ENCODE peak calls at places on chromosomes 5 and 9, in ten cellular contexts. S is GM23338, N is Panc1, U is left lung, R is GM12878, G is pancreas, L is heart left ventricle, J is HCT116, Z is aorta, W is RWPE2. M is an unnamed sample.

GRCh38 chr9:128092199-128092977 is 24.4 kb downstream of the SLC25A25 start:
- ATAC-seq in S (no peak), N (no peak), U (no peak), R (no peak), G (no peak), L (no peak), J (no peak), Z (no peak), W (no peak), M (no peak)

GRCh38 chr9:137534256-137535119 is 15.7 kb downstream of the PNPLA7 start:
- ATAC-seq in S (peak), N (peak), U (peak), R (peak), G (peak), L (peak), J (peak), Z (peak), W (peak), M (peak)

GRCh38 chr5:84688566-84688965 is 303.9 kb upstream of the EDIL3 start:
- ATAC-seq in S (no peak), N (no peak), U (no peak), R (peak), G (no peak), L (no peak), J (no peak), Z (no peak), W (peak), M (no peak)

GRCh38 chr5:83927140-83927733 is 206.6 kb upstream of the HAPLN1 start:
- ATAC-seq in S (peak), N (no peak), U (peak), R (peak), G (peak), L (no peak), J (peak), Z (no peak), W (peak), M (no peak)

GRCh38 chr5:80941496-80941895 is 18.7 kb upstream of the RASGRF2 start:
- ATAC-seq in S (no peak), N (no peak), U (no peak), R (no peak), G (no peak), L (no peak), J (no peak), Z (no peak), W (peak), M (no peak)

GRCh38 chr5:43008369-43009158 is 31.6 kb downstream of the ANXA2R start:
- ATAC-seq in S (peak), N (peak), U (peak), R (peak), G (peak), L (peak), J (peak), Z (peak), W (peak), M (peak)

GRCh38 chr5:66515209-66515608 is 81.0 kb upstream of the MAST4 start:
- ATAC-seq in S (no peak), N (no peak), U (peak), R (no peak), G (no peak), L (no peak), J (no peak), Z (no peak), W (no peak), M (no peak)

GRCh38 chr9:109101202-109101595 is 18.5 kb downstream of the TMEM245 start:
- ATAC-seq in S (no peak), N (no peak), U (no peak), R (peak), G (peak), L (no peak), J (no peak), Z (no peak), W (no peak), M (no peak)

GRCh38 chr9:128555180-128555721 is 2.9 kb downstream of the SPTAN1 start:
- ATAC-seq in S (peak), N (no peak), U (no peak), R (no peak), G (no peak), L (no peak), J (no peak), Z (no peak), W (peak), M (no peak)

GRCh38 chr9:1978941-1979340 is 36.2 kb upstream of the SMARCA2 start:
- ATAC-seq in S (no peak), N (no peak), U (peak), R (no peak), G (peak), L (peak), J (no peak), Z (no peak), W (peak), M (no peak)

GRCh38 chr5:136186786-136187185 is 6.2 kb downstream of the SMIM32 start:
- ATAC-seq in S (no peak), N (no peak), U (no peak), R (no peak), G (peak), L (no peak), J (no peak), Z (no peak), W (no peak), M (no peak)

GRCh38 chr5:35230043-35230611 is at the start of gene PRLR:
- ATAC-seq in S (peak), N (peak), U (peak), R (peak), G (peak), L (peak), J (no peak), Z (peak), W (peak), M (peak)

GRCh38 chr9:36158917-36159316 is 10.3 kb upstream of the CCIN start:
- ATAC-seq in S (no peak), N (no peak), U (no peak), R (no peak), G (no peak), L (peak), J (no peak), Z (peak), W (no peak), M (peak)

GRCh38 chr9:77598961-77599360 is 49.2 kb downstream of the GNA14 start:
- ATAC-seq in S (no peak), N (no peak), U (no peak), R (no peak), G (peak), L (no peak), J (no peak), Z (no peak), W (no peak), M (peak)

GRCh38 chr5:151624486-151624885 is 33.4 kb upstream of the FAT2 start:
- ATAC-seq in S (no peak), N (no peak), U (no peak), R (no peak), G (no peak), L (peak), J (no peak), Z (no peak), W (no peak), M (no peak)

DNA sequence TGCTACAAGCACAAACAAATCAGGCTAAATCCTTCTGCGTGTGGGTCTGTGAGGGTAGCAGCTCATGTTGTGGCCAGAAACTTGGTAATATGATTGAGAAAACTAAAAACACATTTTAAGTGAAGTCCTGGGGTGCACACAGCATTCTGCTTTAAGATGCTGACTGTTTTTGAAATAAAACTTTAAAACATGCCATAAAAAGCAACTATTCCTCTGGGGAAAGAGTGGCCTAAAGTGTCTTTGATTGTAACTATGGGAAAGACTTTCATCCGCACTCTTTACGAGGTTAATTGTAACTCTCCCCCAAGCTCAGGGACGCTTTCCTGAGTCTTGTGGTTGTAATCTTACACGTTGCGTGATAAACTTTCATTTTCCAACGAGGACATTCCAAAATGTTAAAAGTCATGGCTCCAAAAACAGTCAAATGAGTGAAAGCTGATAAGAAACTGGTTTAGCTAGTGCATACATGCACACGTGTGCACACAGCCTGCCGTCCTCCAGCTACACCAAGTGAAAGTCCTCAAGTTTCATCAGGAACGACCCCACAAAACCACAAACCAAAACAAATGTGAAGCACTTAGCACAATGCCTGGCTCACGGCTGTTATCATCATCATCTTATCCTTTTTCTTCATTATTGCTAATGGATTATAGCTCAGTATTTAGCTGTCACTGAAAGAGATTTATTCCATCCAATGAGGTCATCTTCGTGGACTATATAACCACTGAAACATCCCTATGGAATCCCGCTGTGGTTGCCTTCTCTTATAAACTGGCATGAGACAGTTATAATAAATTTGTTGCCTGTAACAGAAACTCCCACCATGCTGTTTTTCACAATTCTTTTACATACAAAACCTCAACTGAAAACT is 56.4 kb downstream of the SAXO1 start:
- ATAC-seq in S (no peak), N (no peak), U (peak), R (no peak), G (peak), L (no peak), J (no peak), Z (peak), W (peak), M (no peak)
- H3K4me3 ChIP-seq in S (no peak), N (no peak), U (no peak), R (no peak), G (no peak), L (no peak), J (no peak), Z (peak), W (no peak), M (no peak)

GRCh38 chr9:3455088-3455487 is 70.7 kb downstream of the RFX3 start:
- ATAC-seq in S (peak), N (no peak), U (no peak), R (no peak), G (no peak), L (no peak), J (no peak), Z (no peak), W (no peak), M (no peak)

GRCh38 chr9:3459076-3459475 is 66.7 kb downstream of the RFX3 start:
- ATAC-seq in S (no peak), N (no peak), U (no peak), R (no peak), G (no peak), L (no peak), J (no peak), Z (no peak), W (no peak), M (no peak)

GRCh38 chr9:3455712-3456111 is 70.1 kb downstream of the RFX3 start:
- ATAC-seq in S (no peak), N (no peak), U (peak), R (no peak), G (no peak), L (no peak), J (no peak), Z (no peak), W (no peak), M (no peak)

GRCh38 chr9:3451956-3452355 is 73.8 kb downstream of the RFX3 start:
- ATAC-seq in S (no peak), N (no peak), U (no peak), R (no peak), G (no peak), L (no peak), J (no peak), Z (no peak), W (no peak), M (no peak)

DNA sequence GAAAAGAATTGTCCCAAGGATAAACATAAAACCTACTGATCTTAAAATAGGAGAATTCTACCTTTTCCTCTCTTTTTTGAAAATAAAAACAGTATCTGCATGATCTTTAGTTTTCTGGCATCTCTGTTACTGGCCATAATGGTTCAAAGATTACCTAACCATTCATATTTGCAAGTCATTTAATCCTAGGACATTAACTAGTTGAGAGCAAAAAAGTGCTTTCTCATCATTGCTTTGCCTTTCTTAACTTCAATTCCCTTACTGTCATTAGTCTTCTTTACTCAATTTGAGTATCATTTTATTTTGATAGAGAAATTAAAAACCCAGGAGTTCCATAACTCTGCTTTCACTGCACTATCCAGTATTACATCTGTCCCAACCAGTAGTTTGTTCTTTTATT is 68.6 kb downstream of the RFX3 start:
- ATAC-seq in S (no peak), N (no peak), U (no peak), R (no peak), G (no peak), L (no peak), J (no peak), Z (no peak), W (no peak), M (no peak)
- H3K27ac ChIP-seq in S (no peak), N (no peak), U (no peak), R (no peak), G (no peak), L (no peak), J (no peak), Z (no peak), W (no peak), M (no peak)

DNA sequence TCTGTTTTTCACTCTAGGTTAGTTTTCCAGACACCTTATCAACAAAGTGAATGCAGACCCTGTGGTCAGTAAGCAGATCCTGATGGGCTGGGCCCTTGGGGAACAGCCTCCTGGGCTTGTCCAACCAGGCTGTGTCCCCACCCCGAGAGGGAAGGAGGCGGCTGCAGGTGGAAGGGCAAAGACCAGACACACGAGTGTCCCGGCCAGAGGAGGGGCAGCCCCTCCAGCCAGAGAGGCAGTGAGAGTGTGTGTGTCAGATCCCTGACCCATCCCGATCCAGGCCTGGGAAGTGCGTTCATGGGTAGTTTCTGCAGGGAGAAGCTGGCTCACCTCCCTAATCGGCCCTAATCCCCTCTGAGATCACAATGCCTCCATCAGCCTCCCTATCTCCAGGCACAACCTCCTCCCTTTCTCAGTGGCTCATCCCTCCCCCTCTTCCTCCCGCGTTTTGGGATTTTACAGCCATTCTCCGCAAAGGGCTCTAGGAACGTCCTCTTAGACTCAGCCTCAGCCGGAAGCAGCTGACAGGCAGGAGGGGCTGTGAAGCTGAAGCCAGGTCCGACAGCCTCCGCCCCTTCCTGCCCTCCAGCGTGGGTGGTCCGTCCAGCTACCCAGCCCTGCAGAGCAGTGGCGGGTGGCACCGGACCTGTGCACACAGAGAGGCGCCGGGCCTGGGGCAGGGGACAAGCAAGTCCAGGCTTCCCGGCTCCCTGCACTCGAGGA is 9.7 kb downstream of the SLC12A7 start:
- ATAC-seq in S (peak), N (peak), U (peak), R (peak), G (no peak), L (peak), J (no peak), Z (peak), W (no peak), M (peak)
- H3K4me3 ChIP-seq in S (no peak), N (peak), U (no peak), R (no peak), G (no peak), L (peak), J (no peak), Z (no peak), W (no peak), M (no peak)

GRCh38 chr5:139495644-139496435 is 13.3 kb upstream of the STING1 start:
- ATAC-seq in S (no peak), N (peak), U (peak), R (peak), G (no peak), L (no peak), J (no peak), Z (no peak), W (peak), M (no peak)
- H3K27ac ChIP-seq in S (no peak), N (no peak), U (peak), R (no peak), G (peak), L (peak), J (no peak), Z (no peak), W (no peak), M (no peak)

GRCh38 chr5:93607367-93608258 is 24.6 kb downstream of the NR2F1 start:
- ATAC-seq in S (peak), N (peak), U (peak), R (peak), G (peak), L (peak), J (peak), Z (peak), W (peak), M (peak)
- H3K4me3 ChIP-seq in S (peak), N (peak), U (no peak), R (no peak), G (no peak), L (no peak), J (no peak), Z (no peak), W (no peak), M (no peak)

GRCh38 chr9:19998823-19999455 is 210.1 kb upstream of the SLC24A2 start:
- ATAC-seq in S (no peak), N (no peak), U (no peak), R (peak), G (no peak), L (no peak), J (no peak), Z (no peak), W (peak), M (no peak)
- H3K27ac ChIP-seq in S (no peak), N (no peak), U (no peak), R (peak), G (no peak), L (no peak), J (no peak), Z (no peak), W (peak), M (no peak)